ENCODE peak calls at places on chromosomes 4 and X, in six cellular contexts. P, L, K, Q, A and N are unnamed samples. For H3K27me3, the result is how much of the 10 kb centered on the place peaks cover.

GRCh38 chr4:99861120-99861905 is 32.9 kb downstream of the LAMTOR3 start:
- DNase-seq in L (no peak), Q (no peak), K (no peak), A (no peak), P (no peak), N (no peak)

GRCh38 chrX:9677098-9677739 is 88.4 kb downstream of the GPR143 start:
- DNase-seq in Q (peak), K (no peak), L (no peak), P (peak), A (peak), N (no peak)

GRCh38 chr4:149223659-149224058 is 592.0 kb downstream of the IQCM start:
- DNase-seq in K (no peak), P (no peak), Q (no peak), L (no peak), A (peak), N (no peak)

GRCh38 chr4:184331155-184331995 is 113.7 kb upstream of the ENPP6 start:
- DNase-seq in P (no peak), Q (peak), K (no peak), A (peak), L (no peak), N (no peak)

GRCh38 chr4:139666735-139667266 is 1.2 kb downstream of the MGST2 start:
- DNase-seq in Q (peak), K (no peak), L (peak), A (peak), P (peak), N (no peak)

GRCh38 chr4:100728861-100729260 is 211.0 kb upstream of the EMCN start:
- DNase-seq in L (no peak), P (no peak), A (no peak), Q (no peak), K (no peak), N (no peak)

GRCh38 chrX:49193542-49193964 is 6.4 kb downstream of the SYP start:
- DNase-seq in P (no peak), K (no peak), Q (no peak), L (no peak), A (no peak), N (no peak)

GRCh38 chr4:181661090-181661489 is 582.1 kb upstream of the TENM3 start:
- DNase-seq in L (no peak), P (no peak), Q (no peak), A (no peak), K (no peak), N (no peak)

GRCh38 chrX:66023726-66024467 is 16.0 kb downstream of the VSIG4 start:
- DNase-seq in Q (no peak), K (no peak), L (no peak), A (no peak), P (no peak), N (no peak)

GRCh38 chr4:168848112-168848511 is 161.9 kb downstream of the CBR4 start:
- DNase-seq in K (no peak), L (no peak), A (no peak), Q (no peak), P (no peak), N (no peak)

GRCh38 chr4:121061215-121061614 is 11.1 kb downstream of the NDNF start:
- DNase-seq in L (no peak), Q (no peak), P (no peak), K (no peak), A (no peak), N (no peak)

GRCh38 chr4:35897808-35898207 is 346.5 kb downstream of the ARAP2 start:
- DNase-seq in A (no peak), K (no peak), P (no peak), L (no peak), Q (no peak), N (no peak)
- H3K27me3 ChIP-seq in A (under half), K (under half), P (under half), L (under half), Q (under half), N (under half)

GRCh38 chrX:133414399-133415275 is 652 bp downstream of the GPC4 start:
- DNase-seq in L (peak), K (peak), A (peak), Q (peak), P (no peak), N (no peak)

GRCh38 chrX:133412665-133413064 is 2.6 kb downstream of the GPC4 start:
- DNase-seq in Q (no peak), P (no peak), A (no peak), L (no peak), K (no peak), N (no peak)

GRCh38 chrX:133412246-133412645 is 3.0 kb downstream of the GPC4 start:
- DNase-seq in A (no peak), L (no peak), K (no peak), Q (no peak), P (no peak), N (no peak)

GRCh38 chrX:133415276-133416105 is at the start of gene GPC4:
- DNase-seq in P (peak), L (peak), A (peak), Q (peak), K (peak), N (no peak)

DNA sequence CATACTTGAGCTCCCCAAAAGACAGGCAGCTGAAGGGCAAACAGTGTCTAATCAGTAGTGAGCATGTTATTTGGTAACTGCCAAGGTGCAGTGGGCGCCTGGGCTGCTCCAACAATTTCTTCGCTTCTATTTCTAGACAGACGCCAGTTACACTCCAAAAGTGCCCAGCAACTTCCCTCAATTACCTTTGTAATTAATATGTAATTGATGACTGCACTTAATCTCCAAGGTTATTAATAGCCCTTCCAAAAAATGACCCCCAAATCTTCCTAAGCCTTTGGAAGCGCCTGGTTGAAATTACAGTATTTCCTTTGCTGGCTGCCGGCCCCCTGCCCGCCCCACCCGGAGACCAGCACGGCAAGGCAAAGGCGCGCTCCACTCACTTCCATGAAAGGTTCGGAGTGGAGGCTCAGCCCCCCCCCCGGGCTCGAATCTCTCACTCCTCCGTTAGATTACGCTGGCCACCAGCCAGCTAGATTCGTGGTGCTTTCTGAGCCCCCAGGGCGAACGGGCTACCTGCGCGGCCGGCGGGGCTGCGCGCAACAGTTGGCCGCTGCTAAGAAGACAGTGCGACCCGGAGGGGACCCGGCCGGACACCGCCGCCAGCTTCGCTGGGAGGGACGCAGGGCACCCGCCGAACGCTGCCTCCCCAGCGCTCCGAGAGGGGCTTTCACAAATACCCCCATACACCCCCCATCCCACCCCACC is 1.9 kb downstream of the GPC4 start:
- DNase-seq in K (peak), L (no peak), A (no peak), P (no peak), Q (peak), N (no peak)
- H3K4me3 ChIP-seq in K (peak), L (peak), A (peak), P (peak), Q (peak), N (no peak)

GRCh38 chr4:1554246-1554875 is 129.8 kb downstream of the FAM53A start:
- DNase-seq in L (no peak), A (no peak), Q (no peak), P (no peak), K (no peak), N (no peak)

GRCh38 chr4:1551211-1551610 is 132.9 kb downstream of the FAM53A start:
- DNase-seq in K (no peak), Q (no peak), L (no peak), P (no peak), A (no peak), N (no peak)

GRCh38 chr4:1550122-1551070 is 133.7 kb downstream of the FAM53A start:
- DNase-seq in L (no peak), Q (no peak), A (no peak), K (no peak), P (no peak), N (no peak)

GRCh38 chr4:1553365-1553764 is 130.7 kb downstream of the FAM53A start:
- DNase-seq in A (no peak), P (no peak), L (no peak), K (no peak), Q (no peak), N (no peak)

DNA sequence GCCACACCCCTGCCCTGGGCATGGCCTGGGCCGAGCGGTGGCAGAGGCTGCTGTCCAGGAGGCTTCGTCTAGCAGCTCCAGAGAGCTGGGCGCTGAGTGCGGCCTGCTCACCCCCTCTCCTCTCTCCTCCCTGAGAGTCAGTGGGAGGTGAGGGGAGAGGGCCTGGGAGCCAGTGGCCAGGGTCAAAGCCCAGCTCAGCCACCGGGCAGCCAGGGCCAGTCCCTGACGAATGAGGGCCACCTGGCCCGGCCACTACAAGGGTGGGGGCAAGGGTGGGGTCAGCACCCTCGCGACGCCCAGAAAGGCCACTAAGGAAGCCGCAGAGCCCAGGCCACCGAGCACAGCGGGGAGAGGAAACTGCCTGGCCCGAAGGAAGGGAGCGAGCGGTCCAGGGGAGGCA is 131.7 kb downstream of the FAM53A start:
- DNase-seq in L (no peak), K (no peak), Q (no peak), A (no peak), P (no peak), N (no peak)
- H3K27me3 ChIP-seq in L (under half), K (half or more), Q (half or more), A (under half), P (under half), N (under half)

GRCh38 chrX:77162777-77163176 is 284.4 kb upstream of the FGF16 start:
- DNase-seq in A (no peak), P (no peak), K (no peak), Q (no peak), L (no peak), N (no peak)

GRCh38 chrX:77160301-77160700 is 286.9 kb upstream of the FGF16 start:
- DNase-seq in Q (no peak), L (peak), A (peak), K (no peak), P (no peak), N (no peak)
- H3K4me3 ChIP-seq in Q (no peak), L (no peak), A (no peak), K (no peak), P (no peak), N (no peak)

GRCh38 chr4:80035336-80035735 is 37.7 kb downstream of the ANTXR2 start:
- DNase-seq in Q (peak), A (no peak), K (no peak), L (no peak), P (peak), N (no peak)
- H3K27me3 ChIP-seq in Q (under half), A (under half), K (under half), L (under half), P (under half), N (under half)

DNA sequence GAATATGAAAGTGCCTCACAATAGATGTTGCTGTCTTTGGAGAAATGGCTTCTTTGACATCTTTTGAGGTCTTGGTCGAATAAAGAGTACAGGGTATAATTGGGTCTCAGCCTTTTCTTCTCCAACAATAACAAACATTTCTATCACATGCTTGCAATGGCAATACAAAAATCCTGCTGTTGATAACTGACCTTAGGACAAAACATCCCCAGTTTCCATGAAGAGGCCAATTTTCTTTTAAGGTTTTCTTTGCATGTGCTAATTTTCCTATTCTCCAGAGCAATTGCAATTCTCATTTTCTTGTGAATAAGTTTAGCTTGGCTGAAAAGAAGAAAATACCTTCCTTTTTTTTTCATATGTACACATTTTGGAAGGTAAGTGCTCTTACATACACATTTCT is 130.7 kb upstream of the RPS6KA6 start:
- DNase-seq in P (no peak), Q (no peak), L (no peak), A (no peak), K (no peak), N (no peak)
- H3K4me3 ChIP-seq in P (no peak), Q (no peak), L (no peak), A (no peak), K (no peak), N (no peak)

GRCh38 chr4:7196283-7196651 is 3.9 kb downstream of the SORCS2 start:
- DNase-seq in L (peak), K (no peak), A (no peak), P (no peak), Q (no peak), N (no peak)

GRCh38 chr4:7196731-7197130 is 4.4 kb downstream of the SORCS2 start:
- DNase-seq in K (peak), P (peak), A (peak), Q (no peak), L (peak), N (no peak)

GRCh38 chr4:7198440-7199128 is 6.2 kb downstream of the SORCS2 start:
- DNase-seq in L (peak), Q (no peak), P (peak), A (no peak), K (peak), N (no peak)

GRCh38 chr4:7199129-7199725 is 6.9 kb downstream of the SORCS2 start:
- DNase-seq in A (no peak), Q (no peak), L (peak), K (peak), P (peak), N (no peak)

DNA sequence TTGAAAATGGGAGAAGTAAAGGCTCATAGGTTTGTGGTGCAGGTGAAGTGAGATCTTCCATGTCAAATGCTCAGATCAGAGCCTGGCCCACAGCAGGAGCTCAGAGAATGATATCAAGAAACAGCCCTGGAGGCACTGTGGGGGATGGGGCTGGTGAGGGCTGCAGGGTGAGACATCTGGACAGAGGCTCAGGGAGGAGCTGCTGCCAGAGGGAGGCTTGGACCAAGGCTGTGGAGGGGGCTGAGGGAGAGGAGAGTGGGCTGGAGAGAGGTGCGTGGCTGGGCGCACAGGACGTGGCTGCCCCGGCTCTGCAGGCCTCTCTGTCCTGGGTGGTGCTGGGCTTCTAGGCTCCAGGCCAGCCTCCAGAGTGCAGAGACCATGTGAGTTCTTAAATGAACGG is 5.6 kb downstream of the SORCS2 start:
- DNase-seq in A (no peak), L (peak), P (peak), Q (no peak), K (peak), N (no peak)
- H3K27me3 ChIP-seq in A (under half), L (under half), P (under half), Q (under half), K (half or more), N (under half)

DNA sequence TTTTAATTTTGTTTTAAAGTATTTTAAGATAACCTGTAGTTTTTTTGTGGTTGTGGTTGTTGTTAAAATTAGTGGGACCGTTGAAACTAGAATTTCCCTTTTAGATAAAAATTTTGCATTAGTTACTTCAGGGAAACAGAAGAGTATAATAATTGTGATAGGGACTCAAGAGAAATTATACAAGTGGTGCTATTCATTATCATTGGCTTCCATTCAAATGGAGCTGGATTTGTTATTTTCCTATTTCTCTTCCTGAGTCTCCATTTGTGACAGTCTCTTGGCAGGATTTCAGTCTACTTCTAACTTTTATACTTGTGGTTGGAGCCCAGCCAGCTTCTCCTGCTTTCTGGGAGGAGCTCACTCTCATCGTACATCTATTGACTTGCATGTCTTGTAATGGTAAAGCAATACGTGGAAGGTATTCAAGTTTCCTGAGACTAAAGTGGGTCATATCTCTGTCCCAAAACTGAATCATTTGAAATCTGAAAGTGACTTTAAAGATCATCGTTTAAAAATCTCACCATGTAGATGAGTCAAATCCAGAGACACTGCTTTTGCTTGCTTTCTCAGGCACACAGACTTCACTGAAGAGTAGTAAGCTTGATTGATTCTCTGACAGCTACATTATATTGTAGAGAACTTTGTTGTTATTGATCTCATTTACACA is 155.8 kb downstream of the RPA4 start:
- DNase-seq in P (no peak), Q (peak), A (peak), K (no peak), L (no peak), N (no peak)
- H3K4me3 ChIP-seq in P (no peak), Q (no peak), A (no peak), K (no peak), L (no peak), N (no peak)

DNA sequence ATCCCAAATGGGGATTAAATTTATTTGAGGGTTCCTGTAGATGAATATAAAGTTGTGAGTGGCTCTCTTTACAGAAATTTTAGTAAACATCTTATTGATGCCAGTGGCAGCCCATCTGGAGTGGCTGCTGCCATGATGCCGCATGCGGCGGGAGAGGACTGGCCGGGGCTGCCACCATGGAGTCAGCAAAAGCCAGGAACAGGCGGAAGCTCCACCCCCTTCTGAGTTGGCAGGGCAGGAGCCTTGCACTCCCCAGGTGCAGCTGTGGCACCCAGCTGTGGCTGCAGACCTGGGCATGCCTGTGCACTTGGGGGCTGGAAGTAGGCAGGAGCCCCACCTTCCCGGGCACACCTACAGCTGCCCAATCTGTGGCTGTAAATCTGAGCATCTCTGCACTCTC is 92.3 kb downstream of the KCNIP4 start:
- DNase-seq in P (no peak), L (no peak), A (no peak), K (no peak), Q (no peak), N (no peak)
- H3K27me3 ChIP-seq in P (under half), L (under half), A (under half), K (under half), Q (under half), N (under half)

DNA sequence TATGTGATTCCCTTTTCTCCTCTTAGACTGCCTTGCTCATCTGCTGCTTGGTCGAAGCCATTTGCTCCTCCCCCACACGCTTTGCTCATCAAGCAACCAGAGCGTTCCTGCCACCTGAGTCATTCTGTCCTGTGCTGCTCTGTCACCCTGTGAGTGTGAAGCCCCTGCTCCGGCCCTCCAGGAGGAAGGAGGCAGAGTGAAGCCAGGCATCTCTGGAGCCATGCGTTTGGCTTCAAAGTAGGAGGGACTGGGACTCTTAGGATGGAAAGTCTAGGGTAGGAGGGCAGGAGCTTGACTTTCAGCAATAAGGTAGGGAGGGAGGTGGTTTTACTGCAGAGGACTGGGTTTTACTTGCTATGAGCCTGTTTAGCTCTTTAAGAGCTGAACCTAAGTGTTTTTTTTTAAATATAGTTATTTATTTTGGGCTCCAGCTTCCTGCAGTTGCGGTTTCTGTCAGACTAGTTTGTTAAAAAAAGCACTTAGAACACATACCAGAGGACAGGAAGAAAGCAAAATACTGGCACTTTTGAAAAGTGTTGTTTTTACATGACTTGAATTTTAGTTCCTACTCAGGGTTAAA is 63.6 kb downstream of the SPINK2 start:
- DNase-seq in Q (peak), A (peak), K (peak), L (peak), P (peak), N (peak)
- H3K4me3 ChIP-seq in Q (no peak), A (peak), K (no peak), L (no peak), P (no peak), N (peak)